ENCODE peak calls at places on chromosomes 1 and 21, in seven cellular contexts. C is body of pancreas, H is neuronal stem cell, K is cardiac fibroblast, O is endodermal cell, E is HFF-Myc, Z is epithelial cell of proximal tubule. Q is an unnamed sample.

GRCh38 chr1:77783141-77783540 is 3.7 kb downstream of the MIGA1 start:
- DNase-seq in C (no peak), H (no peak), K (no peak), O (no peak), E (no peak), Z (no peak), Q (no peak)

GRCh38 chr1:30533141-30533540 is 190.2 kb downstream of the MATN1 start:
- DNase-seq in C (no peak), H (no peak), K (no peak), O (peak), E (no peak), Z (no peak), Q (no peak)

GRCh38 chr1:56095924-56096655 is 483.3 kb downstream of the PLPP3 start:
- DNase-seq in C (no peak), H (no peak), K (peak), O (no peak), E (no peak), Z (no peak), Q (peak)

GRCh38 chr21:31530918-31531705 is 128.4 kb upstream of the SOD1 start:
- DNase-seq in C (peak), H (no peak), K (no peak), O (no peak), E (no peak), Z (no peak), Q (no peak)

GRCh38 chr1:229370601-229371021 is 27.8 kb upstream of the CCSAP start:
- DNase-seq in C (no peak), H (no peak), K (no peak), O (no peak), E (no peak), Z (no peak), Q (peak)

GRCh38 chr1:231512147-231512698 is 16.2 kb upstream of the TSNAX start:
- DNase-seq in C (no peak), H (no peak), K (peak), O (no peak), E (no peak), Z (peak), Q (no peak)

GRCh38 chr1:224205438-224205840 is 22.4 kb downstream of the DEGS1 start:
- DNase-seq in C (no peak), H (no peak), K (peak), O (no peak), E (no peak), Z (no peak), Q (no peak)

GRCh38 chr21:23986987-23987386 is 1620.3 kb downstream of the MRPL39 start:
- DNase-seq in C (no peak), H (no peak), K (no peak), O (no peak), E (no peak), Z (no peak), Q (no peak)

GRCh38 chr21:35924714-35925301 is 135.5 kb downstream of the SETD4 start:
- DNase-seq in C (peak), H (no peak), K (peak), O (no peak), E (no peak), Z (peak), Q (no peak)

GRCh38 chr1:77833521-77834100 is 54.2 kb downstream of the MIGA1 start:
- DNase-seq in C (no peak), H (no peak), K (no peak), O (no peak), E (no peak), Z (no peak), Q (no peak)

GRCh38 chr1:112692681-112693080 is 14.2 kb downstream of the RHOC start:
- DNase-seq in C (no peak), H (no peak), K (no peak), O (no peak), E (no peak), Z (no peak), Q (no peak)

GRCh38 chr1:53406551-53407235 is 52.5 kb upstream of the DMRTB1 start:
- DNase-seq in C (no peak), H (no peak), K (no peak), O (peak), E (no peak), Z (no peak), Q (no peak)

DNA sequence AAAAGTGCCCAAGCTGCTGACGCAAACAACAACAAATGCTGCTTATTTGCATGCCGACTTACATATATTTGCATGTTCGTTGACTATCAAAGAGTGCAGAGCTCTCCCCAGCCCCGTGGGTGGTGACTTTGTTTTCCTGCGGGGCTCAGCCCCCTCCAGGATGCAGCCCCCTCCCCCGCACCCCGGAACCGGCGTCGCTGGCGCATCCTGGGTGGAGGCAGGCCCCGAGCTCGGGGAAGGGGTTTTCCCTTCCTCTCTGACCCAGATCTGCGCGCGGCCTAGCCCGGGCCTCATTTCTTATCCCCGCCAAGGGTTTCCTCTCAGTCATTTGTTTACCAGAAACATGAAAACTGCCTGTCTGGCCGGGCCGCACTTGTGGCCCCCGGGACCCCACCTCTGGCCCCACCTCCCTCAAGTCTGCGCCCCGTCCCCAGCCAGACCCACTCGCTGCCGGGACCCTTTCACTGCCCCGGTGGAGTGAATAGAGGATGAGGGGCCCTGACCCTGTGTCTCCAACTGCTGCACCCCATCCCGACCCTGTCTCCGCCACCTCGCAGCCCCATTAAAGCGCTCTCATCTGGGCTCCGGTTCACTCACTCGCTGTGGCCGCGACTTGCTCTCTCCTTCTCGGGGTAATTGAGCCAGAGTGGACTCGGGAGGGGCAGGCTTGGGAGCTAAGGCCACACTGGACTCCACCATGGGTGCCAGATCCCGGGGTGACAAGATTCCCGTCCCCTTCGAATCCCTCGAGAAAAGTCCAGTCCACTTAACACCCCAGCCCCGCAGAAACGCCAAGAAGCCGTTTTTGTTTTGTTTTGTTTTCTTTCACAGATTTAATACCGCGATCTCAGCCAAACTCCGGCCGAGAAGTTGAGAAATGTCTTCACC is 5.4 kb downstream of the TNFRSF25 start:
- DNase-seq in C (no peak), H (no peak), K (no peak), O (no peak), E (no peak), Z (no peak), Q (no peak)
- H3K4me3 ChIP-seq in C (no peak), H (no peak), K (no peak), O (no peak), E (no peak), Z (no peak), Q (no peak)

GRCh38 chr1:12775443-12775842 is 1.9 kb downstream of the PRAMEF12 start:
- DNase-seq in C (no peak), H (no peak), K (no peak), O (no peak), E (no peak), Z (no peak), Q (no peak)
- H3K4me3 ChIP-seq in C (no peak), H (no peak), K (no peak), O (no peak), E (no peak), Z (no peak), Q (no peak)

GRCh38 chr1:86154581-86155060 is 2.0 kb downstream of the COL24A1 start:
- DNase-seq in C (no peak), H (peak), K (no peak), O (peak), E (peak), Z (no peak), Q (no peak)

GRCh38 chr1:86155061-86155806 is 1.3 kb downstream of the COL24A1 start:
- DNase-seq in C (peak), H (peak), K (peak), O (peak), E (no peak), Z (no peak), Q (peak)

GRCh38 chr1:86155807-86156561 is 588 bp downstream of the COL24A1 start:
- DNase-seq in C (peak), H (peak), K (peak), O (peak), E (no peak), Z (no peak), Q (no peak)

GRCh38 chr1:86159800-86160199 is 3.2 kb upstream of the COL24A1 start:
- DNase-seq in C (no peak), H (no peak), K (no peak), O (no peak), E (no peak), Z (no peak), Q (no peak)

DNA sequence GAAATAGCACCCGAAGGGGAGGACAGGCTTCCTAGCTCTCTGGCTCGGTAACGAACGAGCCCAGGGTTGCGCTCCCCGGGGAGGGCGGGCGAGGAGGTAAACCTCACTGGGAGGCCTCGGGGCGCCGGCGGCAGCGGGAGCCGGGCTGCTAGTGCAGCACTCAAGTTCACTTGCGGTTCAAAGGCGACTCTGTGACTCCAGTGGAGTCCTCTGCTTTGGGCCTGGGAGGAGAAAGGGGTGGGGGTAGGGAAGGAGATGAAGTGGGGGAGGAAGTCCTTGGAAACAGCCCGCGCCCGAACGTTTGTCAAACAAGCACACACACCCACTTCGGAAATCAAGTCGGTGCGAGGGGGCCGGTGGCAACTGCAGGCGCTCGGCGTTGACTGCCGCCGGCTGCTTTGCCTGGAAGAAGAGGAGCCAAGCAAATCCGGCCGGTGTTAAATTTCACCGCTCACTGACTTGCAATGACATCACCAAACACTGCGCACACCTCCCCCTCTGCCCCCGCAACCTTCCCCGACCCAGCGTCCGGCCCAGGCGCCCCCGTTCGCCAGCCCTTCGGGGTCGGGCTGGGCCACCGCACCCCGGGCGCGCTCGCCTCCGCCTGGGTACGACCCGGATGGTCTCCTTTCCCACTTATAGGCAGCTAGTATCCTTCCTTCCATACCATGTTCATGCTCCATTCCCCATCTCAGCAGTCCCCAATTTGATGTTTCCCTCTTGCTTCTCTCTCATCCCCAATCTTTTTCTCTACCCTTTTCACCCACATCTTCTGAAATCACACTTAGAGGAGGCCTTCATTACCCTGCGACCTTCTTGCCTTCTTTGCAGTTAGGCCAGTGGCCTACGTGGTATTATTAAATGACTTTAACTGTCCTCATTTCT is at the start of gene COL24A1:
- DNase-seq in C (peak), H (peak), K (peak), O (peak), E (no peak), Z (no peak), Q (peak)
- H3K4me3 ChIP-seq in C (no peak), H (peak), K (peak), O (peak), E (peak), Z (peak), Q (peak)

GRCh38 chr1:179809506-179810366 is 66.6 kb downstream of the FAM163A start:
- DNase-seq in C (peak), H (peak), K (peak), O (peak), E (peak), Z (peak), Q (peak)
- H3K4me3 ChIP-seq in C (no peak), H (no peak), K (no peak), O (no peak), E (no peak), Z (no peak), Q (no peak)

GRCh38 chr1:212605441-212605976 is 3.1 kb upstream of the ATF3 start:
- DNase-seq in C (no peak), H (peak), K (no peak), O (no peak), E (no peak), Z (no peak), Q (no peak)

GRCh38 chr1:212606734-212607205 is 1.8 kb upstream of the ATF3 start:
- DNase-seq in C (peak), H (no peak), K (no peak), O (peak), E (no peak), Z (no peak), Q (peak)

GRCh38 chr1:212607206-212607923 is 1.2 kb upstream of the ATF3 start:
- DNase-seq in C (peak), H (no peak), K (peak), O (peak), E (no peak), Z (no peak), Q (peak)

GRCh38 chr1:212607924-212608208 is 695 bp upstream of the ATF3 start:
- DNase-seq in C (no peak), H (no peak), K (no peak), O (no peak), E (no peak), Z (no peak), Q (no peak)

DNA sequence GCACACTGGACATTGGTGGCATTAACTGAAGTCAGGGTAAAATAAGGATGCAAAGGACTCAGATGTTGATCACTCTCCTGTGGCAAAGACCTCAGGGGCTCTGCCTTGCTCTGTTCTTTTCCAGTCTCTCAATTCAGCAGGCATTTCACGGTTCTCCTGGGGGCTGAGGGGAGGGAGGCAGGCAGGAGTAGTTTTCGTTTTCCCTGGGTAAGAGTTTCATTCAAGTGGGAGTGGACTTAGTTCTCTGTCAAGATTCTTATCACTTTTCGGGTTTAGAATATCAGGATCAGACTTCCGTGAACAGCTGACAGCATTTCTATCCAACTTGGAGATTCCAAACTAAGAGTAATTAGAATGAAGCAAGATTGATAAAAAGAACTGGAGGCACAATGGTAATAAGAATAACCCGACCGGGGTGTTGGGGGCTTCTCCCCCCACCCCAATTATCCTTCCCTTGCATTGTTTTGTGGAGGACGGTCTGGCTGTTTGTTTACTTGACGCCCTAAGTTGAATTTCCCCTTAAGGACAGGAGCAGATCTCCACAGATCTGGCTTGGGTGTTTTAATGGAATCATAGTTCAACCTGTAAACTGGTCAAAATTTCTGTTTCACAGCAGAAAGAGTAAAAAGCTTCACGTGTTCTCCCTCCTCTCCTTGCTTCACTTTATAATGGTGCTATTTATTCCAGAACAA is 2.4 kb upstream of the ATF3 start:
- DNase-seq in C (no peak), H (no peak), K (no peak), O (peak), E (no peak), Z (no peak), Q (no peak)
- H3K4me3 ChIP-seq in C (no peak), H (no peak), K (no peak), O (peak), E (no peak), Z (peak), Q (peak)